ENCODE peak calls at places on chromosomes 11 and 22, in ten cellular contexts. O, G, E, V, X, N, K, A, C and L are unnamed samples.

GRCh38 chr11:112831041-112831440 is 130.2 kb upstream of the NCAM1 start:
- DNase-seq in O (no peak), C (no peak), K (no peak), G (no peak), E (no peak), A (no peak), V (no peak), N (no peak), X (no peak), L (no peak)

GRCh38 chr11:33997473-33998347 is 53.8 kb upstream of the CAPRIN1 start:
- DNase-seq in X (no peak), G (no peak), N (no peak), E (no peak), C (no peak), V (peak; percentile 5), A (no peak), O (no peak), K (no peak), L (no peak)

GRCh38 chr22:37676691-37677627 is 1.5 kb downstream of the LGALS1 start:
- DNase-seq in O (peak; percentile 94), N (peak; percentile 88), C (peak; percentile 96), A (peak; percentile 93), E (peak; percentile 93), G (peak; percentile 96), K (peak; percentile 93), X (peak; percentile 81), V (peak; percentile 41), L (peak; percentile 96)

GRCh38 chr11:129740877-129741276 is 74.8 kb upstream of the TMEM45B start:
- DNase-seq in V (no peak), G (no peak), N (no peak), K (no peak), A (no peak), C (no peak), E (no peak), O (no peak), X (no peak), L (peak; percentile 15)

GRCh38 chr22:36900225-36900624 is 13.2 kb upstream of the CSF2RB start:
- DNase-seq in A (no peak), V (no peak), O (no peak), C (no peak), K (no peak), N (no peak), G (no peak), X (no peak), E (no peak), L (no peak)

GRCh38 chr22:46881373-46882118 is 119.1 kb downstream of the TBC1D22A start:
- DNase-seq in K (no peak), V (no peak), N (no peak), A (no peak), X (no peak), E (no peak), O (no peak), G (peak; percentile 67), C (no peak), L (no peak)

GRCh38 chr22:28442951-28443876 is 236.4 kb downstream of the TTC28 start:
- DNase-seq in X (no peak), V (peak; percentile 69), O (no peak), K (peak; percentile 65), E (no peak), G (peak; percentile 14), A (peak; percentile 73), C (peak; percentile 58), N (no peak), L (peak; percentile 83)

GRCh38 chr22:30212996-30213441 is 33.5 kb downstream of the LIF start:
- DNase-seq in V (no peak), G (no peak), E (no peak), O (no peak), C (no peak), N (no peak), K (no peak), A (no peak), X (no peak), L (no peak)

GRCh38 chr22:22753526-22754267 is 109.3 kb downstream of the GGTLC2 start:
- DNase-seq in N (peak; percentile 73), E (peak; percentile 75), G (peak; percentile 30), C (peak; percentile 90), O (peak; percentile 82), K (peak; percentile 78), V (peak; percentile 13), A (no peak), X (peak; percentile 46), L (peak; percentile 53)